ENCODE peak calls at places on chromosomes 3 and 15, in eight cellular contexts. Y is OCI-LY7, T is psoas muscle, Z is tibial nerve, C is IMR-90, W is adrenal gland, H is A549, K is AG09309. S is an unnamed sample.

GRCh38 chr15:40100133-40100946 is 8.3 kb downstream of the BMF start:
- DNase-seq in Y (no peak), T (no peak), Z (no peak), C (no peak), W (no peak), H (no peak), K (no peak), S (no peak)

GRCh38 chr3:169344465-169344864 is 319.0 kb downstream of the MECOM start:
- DNase-seq in Y (no peak), T (no peak), Z (no peak), C (peak), W (no peak), H (no peak), K (no peak), S (no peak)

GRCh38 chr3:24160424-24160823 is 215.3 kb downstream of the NR1D2 start:
- DNase-seq in Y (no peak), T (no peak), Z (no peak), C (peak), W (no peak), H (no peak), K (no peak), S (no peak)

GRCh38 chr15:48358229-48358641 is 27.0 kb downstream of the DUT start:
- DNase-seq in Y (peak), T (no peak), Z (no peak), C (peak), W (no peak), H (no peak), K (no peak), S (peak)

GRCh38 chr3:25259871-25260270 is 168.2 kb upstream of the RARB start:
- DNase-seq in Y (no peak), T (no peak), Z (no peak), C (no peak), W (no peak), H (no peak), K (no peak), S (no peak)

GRCh38 chr3:171135536-171135935 is 109.0 kb upstream of the SLC2A2 start:
- DNase-seq in Y (no peak), T (no peak), Z (no peak), C (peak), W (no peak), H (no peak), K (no peak), S (no peak)

GRCh38 chr3:45756055-45756454 is 40.3 kb downstream of the SLC6A20 start:
- DNase-seq in Y (no peak), T (no peak), Z (no peak), C (no peak), W (no peak), H (no peak), K (no peak), S (no peak)

GRCh38 chr3:169245631-169246030 is 417.9 kb downstream of the MECOM start:
- DNase-seq in Y (no peak), T (no peak), Z (no peak), C (no peak), W (no peak), H (no peak), K (no peak), S (no peak)

GRCh38 chr3:180762866-180763265 is 83.6 kb upstream of the CCDC39 start:
- DNase-seq in Y (no peak), T (no peak), Z (no peak), C (no peak), W (no peak), H (no peak), K (no peak), S (no peak)

GRCh38 chr3:157201648-157202278 is 41.8 kb upstream of the CCNL1 start:
- DNase-seq in Y (peak), T (no peak), Z (no peak), C (peak), W (no peak), H (peak), K (peak), S (peak)

GRCh38 chr3:36918050-36918449 is 26.8 kb downstream of the TRANK1 start:
- DNase-seq in Y (peak), T (no peak), Z (no peak), C (no peak), W (no peak), H (no peak), K (no peak), S (no peak)

GRCh38 chr3:87225659-87226058 is 1.4 kb upstream of the CHMP2B start:
- DNase-seq in Y (no peak), T (no peak), Z (peak), C (no peak), W (peak), H (no peak), K (no peak), S (no peak)

GRCh38 chr3:184796551-184796950 is 15.4 kb upstream of the VPS8 start:
- DNase-seq in Y (no peak), T (no peak), Z (no peak), C (no peak), W (no peak), H (no peak), K (no peak), S (no peak)

GRCh38 chr3:170387952-170388351 is 30.4 kb downstream of the SKIL start:
- DNase-seq in Y (no peak), T (no peak), Z (no peak), C (peak), W (no peak), H (no peak), K (no peak), S (no peak)

GRCh38 chr3:98513136-98513535 is 9.6 kb downstream of the CLDND1 start:
- DNase-seq in Y (no peak), T (peak), Z (no peak), C (peak), W (no peak), H (no peak), K (peak), S (no peak)

GRCh38 chr15:40105517-40106202 is 3.0 kb downstream of the BMF start:
- DNase-seq in Y (no peak), T (no peak), Z (no peak), C (no peak), W (no peak), H (no peak), K (no peak), S (peak)

GRCh38 chr3:122907471-122907870 is 112.6 kb downstream of the SLC49A4 start:
- DNase-seq in Y (no peak), T (no peak), Z (no peak), C (no peak), W (no peak), H (no peak), K (no peak), S (no peak)

GRCh38 chr15:55858661-55859060 is 115.7 kb upstream of the PRTG start:
- DNase-seq in Y (no peak), T (no peak), Z (no peak), C (peak), W (no peak), H (no peak), K (no peak), S (no peak)

GRCh38 chr3:186060222-186060621 is 48.7 kb downstream of the ETV5 start:
- DNase-seq in Y (no peak), T (no peak), Z (no peak), C (no peak), W (no peak), H (no peak), K (no peak), S (peak)

GRCh38 chr15:58770519-58770856 is 614 bp upstream of the MINDY2 start:
- DNase-seq in Y (peak), T (no peak), Z (peak), C (peak), W (no peak), H (peak), K (peak), S (peak)

GRCh38 chr15:79540551-79540950 is 108.4 kb downstream of the MINAR1 start:
- DNase-seq in Y (peak), T (no peak), Z (no peak), C (no peak), W (no peak), H (no peak), K (no peak), S (no peak)
- TF ChIP-seq CTCF in Y (peak), T (no peak), Z (no peak), C (no peak), W (no peak), H (no peak), K (no peak), S (no peak)

GRCh38 chr3:20186600-20187004 is 596 bp upstream of the SGO1 start:
- DNase-seq in Y (no peak), T (no peak), Z (no peak), C (no peak), W (no peak), H (peak), K (no peak), S (no peak)

GRCh38 chr3:20194793-20195460 is 8.9 kb upstream of the SGO1 start:
- DNase-seq in Y (no peak), T (no peak), Z (no peak), C (peak), W (no peak), H (no peak), K (no peak), S (no peak)

GRCh38 chr3:20185733-20186599 is at the start of gene SGO1:
- DNase-seq in Y (peak), T (peak), Z (peak), C (peak), W (peak), H (peak), K (peak), S (peak)

GRCh38 chr3:20185364-20185732 is 658 bp downstream of the SGO1 start:
- DNase-seq in Y (peak), T (no peak), Z (no peak), C (peak), W (no peak), H (no peak), K (no peak), S (no peak)

GRCh38 chr3:20190991-20191390 is 5.0 kb upstream of the SGO1 start:
- DNase-seq in Y (no peak), T (no peak), Z (no peak), C (no peak), W (no peak), H (no peak), K (no peak), S (no peak)
- TF ChIP-seq CTCF in Y (no peak), T (no peak), Z (no peak), C (no peak), W (no peak), H (no peak), K (no peak), S (no peak)

GRCh38 chr15:70442616-70443321 is 320.6 kb downstream of the UACA start:
- DNase-seq in Y (no peak), T (no peak), Z (no peak), C (no peak), W (no peak), H (no peak), K (no peak), S (no peak)
- TF ChIP-seq CTCF in Y (no peak), T (no peak), Z (no peak), C (no peak), W (no peak), H (no peak), K (no peak), S (no peak)

GRCh38 chr15:66842710-66843441 is 140.8 kb downstream of the SMAD6 start:
- DNase-seq in Y (no peak), T (peak), Z (peak), C (peak), W (peak), H (peak), K (no peak), S (no peak)

GRCh38 chr15:66844041-66844746 is 142.2 kb downstream of the SMAD6 start:
- DNase-seq in Y (no peak), T (no peak), Z (no peak), C (no peak), W (no peak), H (no peak), K (no peak), S (no peak)

GRCh38 chr15:66841953-66842681 is 140.1 kb downstream of the SMAD6 start:
- DNase-seq in Y (no peak), T (peak), Z (peak), C (peak), W (peak), H (peak), K (peak), S (no peak)

GRCh38 chr15:66844747-66845145 is 142.7 kb downstream of the SMAD6 start:
- DNase-seq in Y (no peak), T (no peak), Z (no peak), C (no peak), W (no peak), H (no peak), K (no peak), S (no peak)

DNA sequence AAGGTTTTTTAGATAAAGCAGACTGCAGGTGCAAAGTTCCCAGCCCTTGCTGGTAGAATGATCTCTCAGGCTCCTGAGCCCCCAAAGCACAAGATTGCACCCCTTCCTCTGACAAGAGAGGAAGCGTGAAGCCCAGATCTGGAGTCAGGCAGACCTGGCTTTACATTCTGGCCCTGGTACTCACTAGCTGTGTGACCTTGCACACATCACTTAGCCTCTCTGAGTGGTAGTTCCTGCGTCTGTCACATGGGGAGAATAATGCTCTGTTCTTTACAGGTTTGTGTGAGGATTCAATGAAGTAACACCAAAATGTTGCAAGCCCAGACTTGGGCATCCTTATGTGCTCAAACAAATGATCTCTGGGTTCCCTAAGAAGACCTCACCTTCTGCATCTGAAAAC is 141.5 kb downstream of the SMAD6 start:
- DNase-seq in Y (no peak), T (no peak), Z (no peak), C (no peak), W (no peak), H (no peak), K (no peak), S (no peak)
- TF ChIP-seq CTCF in Y (no peak), T (no peak), Z (no peak), C (no peak), W (no peak), H (no peak), K (no peak), S (no peak)

GRCh38 chr15:23069496-23070166 is 30.3 kb upstream of the TUBGCP5 start:
- DNase-seq in Y (no peak), T (no peak), Z (no peak), C (no peak), W (no peak), H (peak), K (no peak), S (no peak)
- TF ChIP-seq CTCF in Y (peak), T (no peak), Z (no peak), C (no peak), W (no peak), H (no peak), K (no peak), S (no peak)

DNA sequence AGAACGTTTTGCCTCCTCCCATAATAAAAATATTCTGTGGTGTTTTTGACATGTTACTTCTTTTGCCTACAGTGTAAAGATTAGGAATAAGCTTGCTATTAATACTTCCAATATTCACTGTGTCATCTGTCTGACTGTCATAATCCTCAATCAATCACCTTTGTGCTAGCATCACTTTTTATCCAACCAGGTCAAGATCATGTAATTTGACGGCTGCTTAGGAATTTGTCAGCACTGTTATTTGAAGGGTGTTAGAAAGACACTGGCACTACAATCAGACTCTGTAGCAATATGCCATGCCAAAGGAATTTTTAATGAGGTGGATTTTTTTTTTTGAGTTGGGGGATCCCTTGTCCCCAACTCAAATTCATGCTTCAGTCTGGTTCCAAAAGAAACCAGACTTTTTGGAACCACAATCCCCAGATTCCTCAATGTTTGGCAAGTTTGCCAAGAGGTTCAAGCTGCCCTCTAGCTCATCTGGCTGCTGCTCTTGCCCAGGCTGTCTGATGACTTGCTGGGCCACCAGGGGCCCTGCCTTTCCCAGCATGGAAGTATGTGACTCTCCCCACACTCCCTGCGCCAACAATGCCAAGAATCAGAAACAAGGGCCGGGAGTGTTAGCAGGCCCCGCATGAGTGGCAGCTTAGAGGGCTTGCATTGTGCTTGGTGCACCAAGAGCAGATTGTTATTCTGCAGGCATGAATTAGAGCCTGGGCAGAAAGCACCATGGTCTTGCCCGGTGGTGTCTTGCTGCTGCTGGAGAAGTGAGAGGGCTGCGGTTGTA is 58.6 kb upstream of the TSC22D2 start:
- DNase-seq in Y (no peak), T (peak), Z (no peak), C (no peak), W (no peak), H (no peak), K (no peak), S (no peak)
- TF ChIP-seq CTCF in Y (no peak), T (no peak), Z (peak), C (peak), W (no peak), H (no peak), K (no peak), S (no peak)